ENCODE peak calls at places on chromosome 12, in six cellular contexts. F, V, R, O, C and A are unnamed samples. For H4K20me1, the result is how much of the 10 kb centered on the place peaks cover.

GRCh38 chr12:128920468-128920867 is 67.2 kb downstream of the GLT1D1 start:
- DNase-seq in F (no peak), O (no peak), C (no peak), V (peak), R (no peak), A (peak)

GRCh38 chr12:108856428-108857157 is 790 bp downstream of the SSH1 start:
- DNase-seq in O (peak), C (peak), R (peak), F (peak), V (peak), A (peak)

GRCh38 chr12:68349921-68350606 is 17.9 kb upstream of the MDM1 start:
- DNase-seq in V (peak), O (no peak), R (peak), F (no peak), C (no peak), A (no peak)

GRCh38 chr12:92556141-92556540 is 146.6 kb upstream of the PLEKHG7 start:
- DNase-seq in F (no peak), C (no peak), R (no peak), O (no peak), V (no peak), A (no peak)

GRCh38 chr12:89073659-89074058 is 278.6 kb downstream of the DUSP6 start:
- DNase-seq in V (no peak), F (no peak), O (no peak), R (no peak), C (no peak), A (no peak)

GRCh38 chr12:92432724-92433281 is 270.0 kb upstream of the PLEKHG7 start:
- DNase-seq in O (no peak), V (no peak), R (no peak), C (no peak), F (no peak), A (no peak)

GRCh38 chr12:52710744-52711143 is 7.4 kb upstream of the KRT77 start:
- DNase-seq in C (no peak), F (no peak), R (no peak), V (no peak), O (no peak), A (no peak)

GRCh38 chr12:58249610-58250009 is 308.2 kb downstream of the ATP23 start:
- DNase-seq in C (peak), R (no peak), O (no peak), V (peak), F (no peak), A (no peak)

GRCh38 chr12:52054838-52055741 is 3.8 kb downstream of the NR4A1 start:
- DNase-seq in C (no peak), F (no peak), O (no peak), R (no peak), V (no peak), A (no peak)

GRCh38 chr12:38527631-38528030 is 211.1 kb downstream of the ALG10B start:
- DNase-seq in R (no peak), C (no peak), V (no peak), F (no peak), O (no peak), A (no peak)

GRCh38 chr12:38523920-38524319 is 207.3 kb downstream of the ALG10B start:
- DNase-seq in O (no peak), F (no peak), V (no peak), C (no peak), R (no peak), A (no peak)

GRCh38 chr12:38528527-38528926 is 212.0 kb downstream of the ALG10B start:
- DNase-seq in C (no peak), F (no peak), V (no peak), R (no peak), O (no peak), A (no peak)
- H4K20me1 ChIP-seq in C (under half), F (under half), V (under half), R (under half), O (under half), A (under half)

DNA sequence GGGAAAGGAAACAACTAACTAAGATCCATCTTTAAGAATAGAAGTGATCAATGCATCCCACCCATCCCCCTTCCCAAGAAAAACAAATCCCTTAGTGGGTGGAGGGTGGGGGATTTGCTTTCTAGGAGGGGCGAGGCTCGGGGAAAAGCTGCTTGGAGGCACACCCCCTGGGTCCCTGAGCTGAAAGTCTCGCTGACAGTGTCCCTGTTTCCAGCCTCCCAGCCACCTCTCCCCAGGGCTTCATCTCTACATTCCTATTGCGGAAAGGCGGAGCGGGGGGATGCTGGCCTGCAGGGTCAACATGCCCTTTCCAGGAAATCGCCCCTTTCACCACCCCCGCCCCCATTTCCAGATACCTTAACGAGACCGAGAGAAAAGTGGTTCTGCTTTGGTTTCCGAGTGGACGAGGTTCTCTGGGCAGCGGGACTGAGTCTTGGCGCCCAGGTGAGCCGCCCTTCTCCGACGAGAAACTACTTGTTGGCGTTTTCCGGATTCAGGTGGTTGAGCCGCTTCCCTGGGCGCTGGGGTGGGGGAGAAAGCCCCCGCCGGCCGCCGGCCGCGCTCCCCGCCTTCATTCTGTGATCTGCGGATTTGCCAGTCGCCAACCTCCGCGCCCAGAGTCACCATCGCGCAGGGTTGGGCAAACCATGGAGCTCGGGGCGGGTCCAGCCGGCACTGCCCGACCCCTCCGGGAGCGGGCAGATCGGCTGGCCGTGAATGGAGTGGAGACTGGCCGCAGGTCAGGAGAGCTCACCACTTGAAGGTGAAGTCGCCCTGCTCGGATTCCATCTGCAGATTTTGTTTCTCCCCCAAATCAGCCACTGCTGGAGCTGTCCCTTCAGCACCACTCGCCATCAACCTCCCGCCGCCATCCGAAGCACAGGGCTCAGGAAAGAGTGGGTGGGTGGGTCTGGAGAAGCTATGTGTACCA is 523 bp downstream of the KCNC2 start:
- DNase-seq in V (peak), O (peak), F (peak), C (peak), R (peak), A (peak)
- H3K4me2 ChIP-seq in V (no peak), O (peak), F (no peak), C (no peak), R (peak), A (no peak)

DNA sequence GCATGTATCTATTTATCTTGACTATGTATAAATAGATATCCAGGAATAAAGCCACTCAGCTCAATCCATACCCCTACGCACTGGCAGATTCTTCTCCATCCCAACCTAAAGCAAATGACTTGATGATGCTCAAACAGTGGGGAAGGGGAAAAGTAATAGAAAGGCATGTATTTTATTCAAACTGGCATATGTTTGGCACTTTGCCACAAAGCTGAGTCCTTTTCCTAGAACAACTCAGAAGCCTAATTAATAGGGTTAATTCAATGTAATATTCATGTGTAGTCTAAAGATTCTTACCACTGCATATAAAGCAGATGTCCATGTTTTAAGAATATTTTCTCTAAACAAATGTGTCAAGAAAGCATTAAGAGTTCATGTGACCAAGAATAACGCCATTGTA is 233.8 kb downstream of the MED13L start:
- DNase-seq in O (peak), C (no peak), V (no peak), R (no peak), F (no peak), A (no peak)
- H4K20me1 ChIP-seq in O (half or more), C (under half), V (under half), R (half or more), F (under half), A (under half)

DNA sequence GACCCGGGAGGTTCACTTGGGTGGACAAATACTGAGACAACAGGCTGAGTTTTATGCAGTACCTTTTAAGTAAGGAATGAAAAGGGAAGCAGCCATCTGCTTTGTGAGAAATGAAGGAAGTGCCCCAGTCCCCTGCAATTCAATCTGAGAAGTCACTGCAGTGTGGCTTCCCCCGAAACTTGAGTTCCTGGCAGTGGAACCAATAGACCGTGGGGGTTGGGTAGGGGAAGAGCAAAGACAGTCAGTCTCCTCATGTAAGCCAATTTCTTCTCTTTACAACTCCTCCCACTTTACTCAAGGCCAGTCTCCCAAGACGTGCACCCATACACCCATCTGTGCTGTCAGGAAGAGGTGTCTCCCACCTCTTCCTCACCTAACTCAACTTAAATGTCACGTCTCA is 206.5 kb downstream of the BCAT1 start:
- DNase-seq in O (no peak), V (no peak), R (no peak), C (no peak), F (no peak), A (no peak)
- H3K4me2 ChIP-seq in O (no peak), V (no peak), R (no peak), C (no peak), F (no peak), A (no peak)